ENCODE peak calls at places on chromosome 1, in seven cellular contexts. W is astrocyte of the cerebellum, V is heart left ventricle, M is fibroblast of mammary gland, Z is psoas muscle, E is neural progenitor cell, C is astrocyte. R is an unnamed sample.

GRCh38 chr1:92478393-92478792 is 8.3 kb downstream of the GFI1 start:
- DNase-seq in W (no peak), V (no peak), M (no peak), Z (no peak), E (no peak), C (no peak), R (no peak)

GRCh38 chr1:35810096-35810860 is 2.5 kb downstream of the AGO4 start:
- DNase-seq in W (peak; percentile 3), V (no peak), M (peak; percentile 51), Z (no peak), E (no peak), C (peak; percentile 57), R (no peak)

GRCh38 chr1:19484338-19484792 is 974 bp downstream of the CAPZB start:
- DNase-seq in W (no peak), V (no peak), M (no peak), Z (no peak), E (peak; percentile 49), C (no peak), R (no peak)

GRCh38 chr1:212699839-212700596 is at the start of gene BATF3:
- DNase-seq in W (no peak), V (peak; percentile 62), M (no peak), Z (peak; percentile 70), E (peak; percentile 67), C (no peak), R (peak; percentile 38)

GRCh38 chr1:235059221-235059620 is 69.4 kb downstream of the TOMM20 start:
- DNase-seq in W (no peak), V (no peak), M (no peak), Z (no peak), E (no peak), C (no peak), R (no peak)

GRCh38 chr1:185393821-185394220 is 76.8 kb upstream of the IVNS1ABP start:
- DNase-seq in W (no peak), V (no peak), M (no peak), Z (no peak), E (no peak), C (no peak), R (no peak)

GRCh38 chr1:110004583-110004982 is 20.0 kb downstream of the AHCYL1 start:
- DNase-seq in W (no peak), V (no peak), M (no peak), Z (no peak), E (no peak), C (no peak), R (no peak)

GRCh38 chr1:65176071-65176470 is 28.1 kb downstream of the AK4 start:
- DNase-seq in W (no peak), V (peak; percentile 18), M (peak; percentile 18), Z (no peak), E (no peak), C (no peak), R (no peak)

GRCh38 chr1:67682659-67683197 is 2.3 kb upstream of the GADD45A start:
- DNase-seq in W (peak; percentile 31), V (no peak), M (peak; percentile 81), Z (no peak), E (no peak), C (peak; percentile 96), R (no peak)

GRCh38 chr1:12001249-12001917 is 17.9 kb upstream of the MIIP start:
- DNase-seq in W (no peak), V (no peak), M (peak; percentile 55), Z (no peak), E (peak; percentile 78), C (no peak), R (peak; percentile 38)

GRCh38 chr1:161763522-161764098 is 2.5 kb upstream of the ATF6 start:
- DNase-seq in W (no peak), V (no peak), M (peak; percentile 10), Z (no peak), E (peak; percentile 37), C (no peak), R (no peak)

GRCh38 chr1:227953022-227953412 is 5.3 kb upstream of the WNT9A start:
- DNase-seq in W (no peak), V (no peak), M (no peak), Z (no peak), E (no peak), C (no peak), R (no peak)

GRCh38 chr1:227955808-227956207 is 8.1 kb upstream of the WNT9A start:
- DNase-seq in W (no peak), V (no peak), M (no peak), Z (no peak), E (no peak), C (no peak), R (no peak)

GRCh38 chr1:227951624-227952373 is 4.1 kb upstream of the WNT9A start:
- DNase-seq in W (no peak), V (no peak), M (no peak), Z (no peak), E (no peak), C (no peak), R (no peak)

GRCh38 chr1:227952374-227953021 is 4.8 kb upstream of the WNT9A start:
- DNase-seq in W (no peak), V (no peak), M (no peak), Z (peak; percentile 24), E (no peak), C (no peak), R (no peak)

DNA sequence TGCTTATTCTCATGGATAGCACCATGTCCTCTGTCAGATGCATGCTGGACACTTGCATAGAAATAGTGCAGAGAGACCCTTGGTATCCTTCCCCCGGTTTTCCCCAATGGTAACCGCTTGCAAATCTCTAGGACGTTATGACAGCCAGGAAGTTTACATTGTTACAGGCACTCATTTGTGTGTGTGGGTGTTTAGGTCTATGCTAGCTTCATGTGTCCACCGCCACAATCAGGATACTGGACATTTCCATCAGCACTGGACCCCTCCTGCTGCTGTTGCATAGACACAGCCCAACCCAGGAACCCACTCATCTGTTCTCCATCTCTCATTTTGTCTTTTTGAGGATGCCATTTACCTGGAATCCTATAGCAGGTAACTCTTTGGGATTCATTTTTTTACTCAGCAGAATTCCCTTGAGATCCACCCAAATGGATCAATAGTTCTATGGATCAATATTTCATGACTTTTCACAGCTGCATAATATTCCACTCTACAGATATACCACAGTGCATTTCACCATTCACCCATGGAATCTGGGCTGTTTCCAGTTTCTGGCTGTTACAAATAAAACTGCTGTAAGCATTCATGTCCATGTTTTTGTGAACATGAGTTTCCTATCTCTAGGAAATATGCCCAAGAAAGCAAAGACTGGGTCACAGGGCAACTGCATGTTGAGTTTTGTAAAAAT is 6.6 kb upstream of the WNT9A start:
- DNase-seq in W (no peak), V (no peak), M (no peak), Z (no peak), E (no peak), C (no peak), R (no peak)
- TF ChIP-seq CTCF in W (no peak), V (no peak), M (no peak), Z (no peak), E (no peak), C (no peak), R (no peak)

GRCh38 chr1:26537951-26538352 is 8.4 kb downstream of the RPS6KA1 start:
- DNase-seq in W (no peak), V (no peak), M (peak; percentile 37), Z (no peak), E (peak; percentile 32), C (no peak), R (no peak)
- TF ChIP-seq CTCF in W (peak; percentile 52), V (no peak), M (peak; percentile 32), Z (no peak), E (peak; percentile 24), C (peak; percentile 26), R (no peak)

GRCh38 chr1:205357567-205357966 is 845 bp upstream of the KLHDC8A start:
- DNase-seq in W (no peak), V (no peak), M (no peak), Z (no peak), E (no peak), C (no peak), R (no peak)
- TF ChIP-seq CTCF in W (no peak), V (no peak), M (no peak), Z (no peak), E (no peak), C (no peak), R (no peak)

DNA sequence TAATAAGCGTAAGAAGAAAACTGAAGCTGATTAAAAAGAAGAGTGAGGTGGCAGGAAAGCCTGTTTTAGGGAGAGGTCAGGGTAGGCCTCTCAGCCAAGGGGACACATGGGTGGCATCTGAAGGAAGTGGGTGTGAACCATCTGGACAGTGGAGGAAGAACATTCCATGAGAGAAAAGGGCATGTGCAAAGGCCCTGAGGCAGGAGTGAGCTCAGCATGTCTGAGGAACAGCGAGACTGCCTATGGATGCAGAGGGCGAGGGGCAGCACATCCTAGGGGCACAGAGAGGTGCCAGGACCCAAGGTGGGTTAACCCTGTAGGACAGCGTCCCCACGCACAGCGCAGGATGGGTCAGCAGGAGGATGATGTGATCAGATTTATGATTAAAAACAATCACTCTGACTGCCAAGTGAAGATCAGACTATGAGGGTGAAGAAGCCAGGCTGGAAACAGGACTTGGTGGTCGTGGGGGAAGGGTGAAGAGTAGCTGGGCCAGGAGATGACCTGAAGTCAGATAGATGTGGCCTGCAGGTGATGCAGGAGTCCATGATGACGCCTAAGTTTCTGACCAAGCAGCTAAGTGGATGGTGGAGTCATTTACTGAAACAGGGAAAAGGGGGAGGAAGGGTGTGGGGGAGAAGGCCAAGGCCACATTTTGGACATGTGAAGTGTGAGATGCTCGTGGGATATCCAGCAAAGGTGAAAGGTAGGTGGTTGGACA is 37.9 kb downstream of the PABPC4 start:
- DNase-seq in W (no peak), V (no peak), M (no peak), Z (no peak), E (no peak), C (no peak), R (no peak)
- TF ChIP-seq CTCF in W (no peak), V (no peak), M (no peak), Z (no peak), E (no peak), C (no peak), R (no peak)

DNA sequence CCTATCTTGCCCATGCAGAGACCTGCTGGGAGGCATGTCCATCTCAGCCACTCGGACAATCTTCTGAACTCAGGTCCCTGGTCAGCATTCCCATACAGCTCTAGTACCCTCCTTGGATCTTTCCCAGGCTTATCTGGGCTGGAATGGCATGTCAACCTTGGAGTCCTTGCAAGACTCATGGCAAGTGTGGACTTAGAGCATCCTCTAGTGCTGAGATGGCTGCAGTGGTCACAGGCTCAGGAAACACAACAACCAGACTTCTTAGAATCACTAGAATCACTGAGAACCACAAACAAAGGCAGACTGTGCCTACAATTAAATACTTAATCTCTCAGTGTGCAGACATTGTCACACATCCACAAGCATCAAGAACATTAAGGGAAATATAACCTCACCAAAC is 73.1 kb upstream of the TSHB start:
- DNase-seq in W (no peak), V (no peak), M (peak; percentile 21), Z (no peak), E (peak; percentile 65), C (no peak), R (no peak)
- TF ChIP-seq CTCF in W (peak; percentile 21), V (no peak), M (peak; percentile 7), Z (peak; percentile 33), E (peak; percentile 67), C (peak; percentile 27), R (no peak)

R was measured in omental fat pad.